ENCODE peak calls at places on chromosome 13, in six cellular contexts. W is T-helper 9 cell, D is BE2C, A is AG10803, F is HEK293T, G is erythroblast. V is an unnamed sample.

GRCh38 chr13:51729853-51730553 is 74.0 kb downstream of the DHRS12 start:
- DNase-seq in A (peak), W (no peak), G (no peak), D (no peak), F (no peak), V (no peak)

GRCh38 chr13:109665211-109665610 is 121.2 kb downstream of the IRS2 start:
- DNase-seq in A (no peak), G (no peak), W (no peak), F (no peak), D (no peak), V (no peak)

GRCh38 chr13:107202371-107203023 is 634.6 kb upstream of the ARGLU1 start:
- DNase-seq in W (no peak), F (no peak), A (peak), D (no peak), G (no peak), V (peak)

GRCh38 chr13:74667656-74668055 is 533.5 kb upstream of the KLF12 start:
- DNase-seq in F (no peak), W (no peak), G (no peak), D (no peak), A (no peak), V (no peak)

GRCh38 chr13:80196756-80197155 is 144.2 kb downstream of the SPRY2 start:
- DNase-seq in G (no peak), W (no peak), F (no peak), A (peak), D (no peak), V (no peak)

GRCh38 chr13:33369073-33369472 is 83.5 kb upstream of the STARD13 start:
- DNase-seq in F (no peak), G (no peak), W (no peak), A (no peak), D (no peak), V (no peak)

GRCh38 chr13:53151692-53152421 is 123.2 kb downstream of the OLFM4 start:
- DNase-seq in F (peak), D (peak), G (peak), W (no peak), A (peak), V (peak)

GRCh38 chr13:48411281-48412099 is 1.4 kb downstream of the LPAR6 start:
- DNase-seq in W (no peak), F (no peak), D (no peak), A (no peak), G (no peak), V (no peak)

GRCh38 chr13:48393030-48393697 is 19.7 kb downstream of the LPAR6 start:
- DNase-seq in A (peak), F (no peak), W (no peak), G (no peak), D (no peak), V (no peak)

GRCh38 chr13:102697929-102698648 is 3.2 kb upstream of the METTL21C start:
- DNase-seq in W (no peak), D (no peak), F (no peak), A (no peak), G (no peak), V (no peak)

GRCh38 chr13:46310066-46310465 is 77.0 kb downstream of the RUBCNL start:
- DNase-seq in W (no peak), D (no peak), F (no peak), G (no peak), A (no peak), V (no peak)

GRCh38 chr13:107962209-107962608 is 253.1 kb downstream of the LIG4 start:
- DNase-seq in D (no peak), W (no peak), G (no peak), F (no peak), A (no peak), V (no peak)

GRCh38 chr13:28707629-28708427 is 10.9 kb downstream of the SLC46A3 start:
- DNase-seq in D (no peak), W (no peak), F (no peak), A (peak), G (peak), V (no peak)

GRCh38 chr13:26476111-26476743 is 81.3 kb upstream of the WASF3 start:
- DNase-seq in F (no peak), G (no peak), D (no peak), W (no peak), A (peak), V (no peak)

GRCh38 chr13:49292742-49293498 is 45.2 kb downstream of the CDADC1 start:
- DNase-seq in D (peak), A (peak), F (peak), G (peak), W (no peak), V (peak)

GRCh38 chr13:113034451-113035208 is 65.6 kb downstream of the MCF2L start:
- DNase-seq in G (no peak), A (peak), D (peak), F (peak), W (no peak), V (peak)

GRCh38 chr13:25977216-25977615 is 74.6 kb downstream of the SHISA2 start:
- DNase-seq in W (no peak), F (no peak), D (no peak), G (no peak), A (no peak), V (no peak)

GRCh38 chr13:30976041-30976440 is 43.6 kb downstream of the TEX26 start:
- DNase-seq in G (no peak), F (no peak), W (no peak), A (no peak), D (no peak), V (no peak)

GRCh38 chr13:101792189-101792588 is 339.7 kb downstream of the ITGBL1 start:
- DNase-seq in F (no peak), A (no peak), G (no peak), W (no peak), D (no peak), V (no peak)

GRCh38 chr13:41384749-41385503 is 72.4 kb upstream of the RGCC start:
- DNase-seq in D (no peak), F (peak), A (peak), G (peak), W (no peak), V (no peak)

GRCh38 chr13:36369268-36370107 is 23.3 kb upstream of the SPART start:
- DNase-seq in W (no peak), G (no peak), D (no peak), F (no peak), A (peak), V (no peak)

GRCh38 chr13:27171244-27171829 is at the start of gene USP12:
- DNase-seq in A (peak), W (no peak), D (peak), G (peak), F (peak), V (no peak)

GRCh38 chr13:28394422-28394821 is 100.5 kb downstream of the FLT1 start:
- DNase-seq in A (no peak), W (no peak), D (no peak), G (no peak), F (no peak), V (no peak)

GRCh38 chr13:73835138-73835721 is 299.0 kb downstream of the KLF12 start:
- DNase-seq in D (no peak), G (peak), A (peak), W (no peak), F (peak), V (no peak)

GRCh38 chr13:42865703-42866102 is 84.3 kb downstream of the FAM216B start:
- DNase-seq in W (no peak), D (peak), F (no peak), G (no peak), A (no peak), V (no peak)

GRCh38 chr13:50126378-50127016 is 111.3 kb downstream of the KCNRG start:
- DNase-seq in F (no peak), G (peak), D (no peak), W (peak), A (peak), V (no peak)

GRCh38 chr13:33728271-33729037 is 89.5 kb upstream of the RFC3 start:
- DNase-seq in D (no peak), F (no peak), A (peak), W (no peak), G (no peak), V (no peak)

GRCh38 chr13:75787249-75787940 is 151.3 kb downstream of the LMO7 start:
- DNase-seq in F (no peak), D (no peak), W (no peak), A (peak), G (no peak), V (no peak)

GRCh38 chr13:99908129-99908805 is 63.3 kb downstream of the ZIC5 start:
- DNase-seq in G (no peak), A (no peak), W (no peak), D (no peak), F (no peak), V (peak)

GRCh38 chr13:77306458-77306857 is 20.4 kb downstream of the MYCBP2 start:
- DNase-seq in F (no peak), A (no peak), G (no peak), W (no peak), D (no peak), V (no peak)

GRCh38 chr13:43348397-43348796 is 325.0 kb downstream of the DNAJC15 start:
- DNase-seq in D (no peak), F (no peak), A (no peak), G (no peak), W (no peak), V (no peak)

GRCh38 chr13:36673838-36674326 is at the start of gene SERTM1:
- DNase-seq in W (no peak), A (no peak), F (peak), D (peak), G (no peak), V (no peak)

GRCh38 chr13:98223741-98224140 is 46.7 kb upstream of the RNF113B start:
- DNase-seq in G (peak), D (no peak), W (no peak), F (no peak), A (no peak), V (no peak)

GRCh38 chr13:98994896-98995295 is 17.0 kb upstream of the DOCK9 start:
- DNase-seq in A (no peak), G (no peak), F (no peak), W (no peak), D (no peak), V (no peak)

GRCh38 chr13:105170438-105170837 is 1365.0 kb downstream of the EFNB2 start:
- DNase-seq in W (no peak), G (no peak), F (no peak), A (no peak), D (no peak), V (no peak)

GRCh38 chr13:25963681-25964080 is 88.1 kb downstream of the SHISA2 start:
- DNase-seq in D (no peak), W (no peak), F (no peak), G (no peak), A (peak), V (no peak)

V was measured in stomach.